ENCODE peak calls at places on chromosomes 6 and 20, in seven cellular contexts. D is A549, U is transverse colon, I is stomach, P is IMR-90, G is heart left ventricle, B is HCT116. Y is an unnamed sample.

GRCh38 chr6:26249959-26250805 is 114.8 kb upstream of the BTN3A2 start:
- DNase-seq in B (no peak), U (peak), D (no peak), I (peak), P (peak), G (peak), Y (peak)

GRCh38 chr6:150142657-150143501 is at the start of gene PPP1R14C:
- DNase-seq in G (peak), U (peak), D (no peak), I (no peak), P (no peak), B (no peak), Y (peak)

GRCh38 chr6:52390361-52390727 is 28.4 kb downstream of the PAQR8 start:
- DNase-seq in D (no peak), U (no peak), B (peak), I (no peak), G (no peak), P (peak), Y (no peak)

GRCh38 chr6:132414761-132415160 is 13.5 kb upstream of the MOXD1 start:
- DNase-seq in D (no peak), U (no peak), P (no peak), I (no peak), B (no peak), G (no peak), Y (no peak)

GRCh38 chr6:126826315-126826714 is 292.2 kb upstream of the RSPO3 start:
- DNase-seq in U (no peak), D (no peak), G (no peak), P (peak), B (no peak), I (no peak), Y (no peak)

GRCh38 chr6:36755435-36756348 is 58.1 kb downstream of the RAB44 start:
- DNase-seq in G (no peak), P (peak), U (peak), B (no peak), I (peak), D (no peak), Y (no peak)

GRCh38 chr6:166626177-166627038 is 643 bp downstream of the RPS6KA2 start:
- DNase-seq in B (no peak), G (peak), I (peak), P (peak), D (no peak), U (peak), Y (peak)

GRCh38 chr20:32445539-32446273 is 87.6 kb downstream of the ASXL1 start:
- DNase-seq in P (no peak), I (peak), U (peak), B (no peak), D (no peak), G (no peak), Y (peak)

GRCh38 chr6:82396964-82397761 is 33.5 kb downstream of the TPBG start:
- DNase-seq in I (no peak), U (no peak), G (no peak), B (peak), D (peak), P (peak), Y (no peak)

GRCh38 chr6:33375143-33375649 is 16.4 kb upstream of the KIFC1 start:
- DNase-seq in P (peak), G (peak), D (no peak), I (peak), B (no peak), U (peak), Y (peak)

GRCh38 chr6:3732345-3733141 is 19.0 kb downstream of the PXDC1 start:
- DNase-seq in B (no peak), U (peak), P (peak), G (peak), D (peak), I (peak), Y (peak)

GRCh38 chr6:31871068-31871659 is 7.6 kb downstream of the SLC44A4 start:
- DNase-seq in B (no peak), G (no peak), U (no peak), I (no peak), P (peak), D (no peak), Y (no peak)

GRCh38 chr20:57048027-57048869 is 218.2 kb downstream of the BMP7 start:
- DNase-seq in G (no peak), P (no peak), B (no peak), U (peak), I (no peak), D (peak), Y (no peak)

GRCh38 chr6:13696226-13696625 is 15.4 kb downstream of the RANBP9 start:
- DNase-seq in P (peak), D (no peak), G (no peak), U (no peak), B (no peak), I (no peak), Y (no peak)

GRCh38 chr20:36852187-36852586 is 23.8 kb upstream of the TLDC2 start:
- DNase-seq in I (no peak), D (no peak), B (no peak), P (no peak), G (no peak), U (no peak), Y (no peak)

GRCh38 chr6:36378936-36379335 is 8.5 kb downstream of the ETV7 start:
- DNase-seq in P (no peak), I (no peak), U (no peak), B (no peak), D (no peak), G (no peak), Y (no peak)

GRCh38 chr6:53347250-53347920 is 1.4 kb downstream of the ELOVL5 start:
- DNase-seq in B (no peak), G (no peak), P (peak), I (no peak), U (no peak), D (no peak), Y (peak)

GRCh38 chr6:112571486-112571885 is 224.4 kb downstream of the RFPL4B start:
- DNase-seq in I (peak), D (no peak), G (peak), B (no peak), P (peak), U (peak), Y (peak)

GRCh38 chr6:167651251-167652041 is 175.3 kb upstream of the AFDN start:
- DNase-seq in I (no peak), B (no peak), G (no peak), P (no peak), U (no peak), D (no peak), Y (no peak)

GRCh38 chr6:34457747-34458462 is 8.0 kb upstream of the PACSIN1 start:
- DNase-seq in U (no peak), I (no peak), D (no peak), G (no peak), B (no peak), P (no peak), Y (no peak)

GRCh38 chr6:8065519-8065911 is 1.3 kb upstream of the BLOC1S5 start:
- DNase-seq in B (no peak), I (no peak), P (peak), G (no peak), U (no peak), D (no peak), Y (no peak)

GRCh38 chr20:11686195-11686594 is 231.5 kb upstream of the BTBD3 start:
- DNase-seq in D (no peak), G (no peak), I (no peak), B (no peak), U (no peak), P (no peak), Y (no peak)

GRCh38 chr6:91704531-91704930 is 1117.7 kb upstream of the MAP3K7 start:
- DNase-seq in U (no peak), B (no peak), I (no peak), P (peak), D (no peak), G (no peak), Y (no peak)

GRCh38 chr6:34491091-34491430 is 25.2 kb downstream of the PACSIN1 start:
- DNase-seq in B (no peak), I (no peak), U (no peak), G (no peak), D (no peak), P (peak), Y (no peak)

GRCh38 chr6:35415065-35415880 is 36.9 kb upstream of the FANCE start:
- DNase-seq in G (peak), I (peak), P (peak), D (peak), B (no peak), U (peak), Y (peak)

GRCh38 chr6:18240230-18240629 is 24.1 kb downstream of the DEK start:
- DNase-seq in I (no peak), D (no peak), B (no peak), P (no peak), G (no peak), U (no peak), Y (no peak)

GRCh38 chr20:8454137-8454712 is 322.2 kb downstream of the PLCB1 start:
- DNase-seq in B (peak), I (no peak), U (no peak), P (peak), D (peak), G (no peak), Y (no peak)

GRCh38 chr20:19099586-19100555 is 112.6 kb upstream of the SLC24A3 start:
- DNase-seq in I (no peak), B (no peak), U (peak), D (no peak), P (no peak), G (no peak), Y (no peak)

DNA sequence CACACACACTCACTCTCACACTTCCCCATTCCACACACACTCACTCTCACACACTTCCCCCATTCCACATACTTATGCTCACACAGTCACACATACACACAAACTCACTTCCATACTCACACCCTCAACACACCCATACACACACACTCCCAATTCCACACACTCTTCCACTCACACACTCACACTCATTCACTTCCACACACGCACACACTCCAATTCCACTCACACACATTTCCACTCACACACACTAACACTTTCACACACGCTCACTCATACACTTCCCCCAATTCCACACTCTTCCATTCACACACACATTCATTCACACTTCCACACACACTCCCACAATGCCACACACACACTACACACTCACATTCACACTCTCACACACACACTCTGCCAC is 8.0 kb upstream of the OSBPL2 start:
- DNase-seq in B (no peak), P (no peak), G (no peak), D (no peak), I (no peak), U (no peak), Y (no peak)
- H3K27ac ChIP-seq in B (no peak), P (no peak), G (no peak), D (no peak), I (no peak), U (no peak), Y (no peak)

GRCh38 chr6:169429001-169429400 is 175.4 kb upstream of the THBS2 start:
- DNase-seq in U (no peak), G (no peak), B (no peak), I (no peak), D (no peak), P (no peak), Y (no peak)

GRCh38 chr6:169427856-169428255 is 174.2 kb upstream of the THBS2 start:
- DNase-seq in D (no peak), I (no peak), G (no peak), P (peak), B (no peak), U (no peak), Y (no peak)

GRCh38 chr6:169425628-169426370 is 172.2 kb upstream of the THBS2 start:
- DNase-seq in U (no peak), P (no peak), G (no peak), I (no peak), B (no peak), D (no peak), Y (peak)

GRCh38 chr6:169426611-169427010 is 173.0 kb upstream of the THBS2 start:
- DNase-seq in D (no peak), P (no peak), G (no peak), U (no peak), B (no peak), I (no peak), Y (no peak)

DNA sequence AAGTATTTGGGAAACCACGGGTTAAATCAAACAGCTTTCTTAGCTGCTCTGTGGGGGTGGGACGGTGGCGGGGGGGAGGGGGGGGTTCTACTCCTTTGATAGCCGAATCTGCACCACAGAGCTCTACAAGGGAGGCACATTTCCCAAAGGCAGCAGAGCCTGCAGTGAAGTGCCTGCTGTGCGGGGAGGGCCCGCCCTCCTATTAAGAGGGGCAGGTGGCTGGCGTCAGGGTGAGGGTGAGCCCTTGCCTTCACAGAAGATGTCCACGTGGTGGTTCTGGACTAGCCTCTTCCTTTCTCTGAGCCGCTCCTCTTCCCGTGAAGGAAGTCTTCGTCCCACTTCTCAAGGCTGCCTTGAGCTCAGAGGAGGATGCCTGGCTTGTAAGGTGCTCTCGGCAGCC is 174.9 kb upstream of the THBS2 start:
- DNase-seq in U (no peak), B (no peak), D (no peak), P (no peak), I (no peak), G (no peak), Y (peak)
- H3K27ac ChIP-seq in U (peak), B (no peak), D (peak), P (peak), I (peak), G (peak), Y (peak)

GRCh38 chr6:41736207-41736710 is 851 bp upstream of the TFEB start:
- DNase-seq in U (no peak), D (no peak), G (no peak), B (no peak), I (peak), P (no peak), Y (no peak)

GRCh38 chr6:41733707-41734665 is 1.4 kb downstream of the TFEB start:
- DNase-seq in I (peak), U (peak), B (peak), G (peak), D (peak), P (peak), Y (peak)

GRCh38 chr6:41734666-41735426 is 562 bp downstream of the TFEB start:
- DNase-seq in P (peak), B (peak), I (peak), U (peak), G (peak), D (peak), Y (peak)

GRCh38 chr6:41736800-41737555 is 1.6 kb upstream of the TFEB start:
- DNase-seq in P (no peak), I (peak), B (no peak), G (no peak), D (no peak), U (no peak), Y (no peak)

DNA sequence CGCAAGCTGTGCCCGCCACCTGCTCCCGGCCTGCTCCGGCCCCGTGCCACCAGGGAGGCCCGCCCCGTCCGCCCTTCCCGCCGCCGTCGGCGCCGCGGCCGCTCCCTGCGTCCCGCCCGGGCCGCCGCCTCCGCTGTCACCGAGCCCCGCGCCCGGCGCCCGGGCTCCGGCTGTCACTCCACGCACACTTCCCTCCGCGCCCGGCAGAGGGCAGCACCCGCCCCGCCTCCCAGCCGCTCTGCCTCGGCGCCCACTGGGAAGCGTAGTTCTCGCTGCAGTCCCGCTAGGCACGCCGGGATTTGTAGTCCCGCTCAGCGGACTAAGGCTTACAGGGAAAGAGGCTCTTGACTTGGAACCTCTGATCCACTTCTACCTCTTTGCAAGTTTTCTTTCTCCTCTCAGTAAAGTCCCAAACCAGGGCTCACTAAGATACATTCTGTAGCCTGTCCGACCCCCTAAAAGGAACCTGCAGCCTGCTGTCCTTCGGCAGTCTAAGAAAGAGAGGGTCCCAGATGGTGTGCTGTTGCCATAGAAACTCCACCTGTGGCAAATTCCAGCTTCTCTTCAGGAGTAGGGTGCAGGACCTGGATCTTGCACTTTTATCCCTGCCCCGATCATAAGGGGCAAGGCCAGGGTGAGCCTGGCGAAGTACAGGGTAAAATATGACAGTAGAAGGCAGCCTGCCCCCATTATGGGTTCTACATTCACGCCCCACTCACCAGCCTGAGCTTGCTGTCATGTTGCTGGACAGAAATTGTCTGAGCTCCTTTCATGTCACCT is at the start of gene TFEB:
- DNase-seq in D (peak), U (peak), P (peak), G (peak), B (peak), I (peak), Y (peak)
- H3K27ac ChIP-seq in D (peak), U (peak), P (peak), G (peak), B (peak), I (peak), Y (peak)

GRCh38 chr6:16809753-16810358 is 48.6 kb upstream of the ATXN1 start:
- DNase-seq in G (no peak), U (no peak), B (no peak), D (no peak), I (no peak), P (no peak), Y (no peak)

GRCh38 chr6:16810411-16810810 is 49.2 kb upstream of the ATXN1 start:
- DNase-seq in D (no peak), B (no peak), U (no peak), G (no peak), P (no peak), I (no peak), Y (no peak)

GRCh38 chr6:16811277-16811979 is 50.2 kb upstream of the ATXN1 start:
- DNase-seq in P (no peak), D (no peak), B (no peak), I (no peak), G (no peak), U (no peak), Y (no peak)

GRCh38 chr6:16816891-16817290 is 55.6 kb upstream of the ATXN1 start:
- DNase-seq in B (no peak), D (no peak), I (no peak), P (no peak), U (no peak), G (no peak), Y (no peak)

GRCh38 chr6:16812993-16813392 is 51.7 kb upstream of the ATXN1 start:
- DNase-seq in U (no peak), I (no peak), P (no peak), D (no peak), G (no peak), B (no peak), Y (no peak)
- H3K27ac ChIP-seq in U (no peak), I (no peak), P (no peak), D (no peak), G (no peak), B (no peak), Y (no peak)

DNA sequence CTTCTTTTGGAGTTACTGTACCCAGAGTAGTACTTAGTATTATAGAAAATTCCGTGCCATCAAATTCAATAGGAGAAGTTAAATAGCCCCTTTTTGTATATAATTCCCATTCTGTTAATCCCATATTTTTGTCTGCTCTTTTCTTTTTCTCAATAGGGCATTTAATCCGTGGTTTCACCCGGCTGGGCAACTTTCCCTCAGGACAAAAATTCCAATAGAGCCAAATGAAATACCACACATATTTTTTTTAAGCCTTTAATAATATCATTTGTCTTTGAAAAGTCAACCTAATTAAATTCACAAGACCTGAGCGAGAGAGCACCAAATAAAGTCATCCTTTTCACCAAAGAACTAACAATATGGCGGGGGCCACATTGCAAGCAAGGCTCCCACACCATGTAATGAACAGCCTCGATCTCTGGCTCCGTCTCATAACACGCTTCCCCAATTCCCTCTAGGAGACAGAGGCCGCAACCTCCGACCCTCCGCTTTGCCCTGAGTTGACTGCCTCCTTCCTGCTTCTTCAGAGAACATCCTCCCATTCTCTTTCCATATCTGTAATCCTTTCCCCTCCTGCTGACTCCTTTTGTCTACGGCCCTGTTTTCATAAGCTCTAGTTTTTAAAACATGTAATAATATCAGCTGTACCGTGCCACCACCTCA is 13.6 kb downstream of the NHSL1 start:
- DNase-seq in B (no peak), G (no peak), P (no peak), U (no peak), I (no peak), D (no peak), Y (no peak)
- H3K27ac ChIP-seq in B (no peak), G (peak), P (no peak), U (peak), I (no peak), D (no peak), Y (peak)

GRCh38 chr6:70620746-70621145 is 46.9 kb upstream of the SMAP1 start:
- DNase-seq in B (no peak), G (no peak), U (no peak), I (no peak), P (no peak), D (no peak), Y (no peak)
- H3K27ac ChIP-seq in B (no peak), G (no peak), U (no peak), I (no peak), P (no peak), D (no peak), Y (no peak)

DNA sequence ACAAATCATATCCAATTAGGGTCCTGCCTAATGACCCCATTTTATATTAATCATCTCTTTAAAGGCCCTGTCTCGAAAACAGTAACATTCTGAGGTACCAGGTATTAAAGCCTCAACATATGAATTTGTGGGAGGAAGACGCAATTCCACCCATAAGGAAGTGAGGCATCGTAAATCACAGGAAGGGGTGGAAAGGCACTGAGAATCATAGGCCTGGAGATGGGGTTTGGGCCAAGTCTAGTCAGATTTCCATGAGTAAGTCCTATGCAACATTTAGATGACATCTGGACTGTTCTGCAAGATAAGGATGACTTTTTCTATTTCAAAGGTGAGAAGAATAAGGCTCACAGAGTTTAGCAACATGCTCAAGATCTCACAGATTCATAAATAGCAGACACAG is 534.0 kb downstream of the KHDRBS2 start:
- DNase-seq in G (no peak), D (no peak), I (no peak), U (no peak), P (no peak), B (no peak), Y (no peak)
- H3K27ac ChIP-seq in G (no peak), D (no peak), I (no peak), U (no peak), P (no peak), B (no peak), Y (no peak)

GRCh38 chr6:90253631-90254030 is 43.0 kb downstream of the BACH2 start:
- DNase-seq in U (no peak), D (no peak), P (peak), G (no peak), B (no peak), I (no peak), Y (no peak)
- H3K27ac ChIP-seq in U (no peak), D (no peak), P (no peak), G (no peak), B (no peak), I (no peak), Y (no peak)

GRCh38 chr6:25147191-25147590 is 132.0 kb upstream of the CARMIL1 start:
- DNase-seq in P (no peak), D (no peak), U (no peak), B (no peak), G (no peak), I (no peak), Y (no peak)
- H3K27ac ChIP-seq in P (no peak), D (no peak), U (no peak), B (no peak), G (no peak), I (no peak), Y (no peak)